ENCODE peak calls at places on chromosomes 12 and 14, in ten cellular contexts. D is epithelial cell of esophagus; E is activated CD4-positive, CD25-positive, alpha-beta regulatory T cell treated with anti-CD3 and anti-CD28 coated beads, Interleukin-2, amount 50 U/mL, for 72 hours; K is fibroblast of pulmonary artery; V is effector memory CD4-positive, alpha-beta T cell; Z is progenitor cell of endocrine pancreas; G is amygdala; O is stimulated activated CD8-positive, alpha-beta memory T cell treated with anti-CD3 and anti-CD28 coated beads, Interleukin-4, amount 100 ng/mL, for 24 hours; U is stimulated activated effector memory CD8-positive, alpha-beta T cell treated with anti-CD3 and anti-CD28 coated beads, Interleukin-12 subunit alpha, Interleukin-12 subunit beta, amount 100 ng/mL, for 72 hours; Y is NCI-H446. B is an unnamed sample.
A peak's percentile ranks its signal among the peaks of the same experiment; 100 is the strongest.

GRCh38 chr12:118549506-118550109 is 173.3 kb downstream of the SUDS3 start:
- DNase-seq in G (no peak), K (no peak), U (no peak), O (no peak), Z (no peak), Y (no peak), V (no peak), D (no peak), E (no peak), B (no peak)

GRCh38 chr14:26381405-26381804 is 216.4 kb downstream of the NOVA1 start:
- DNase-seq in O (no peak), K (no peak), Z (no peak), D (no peak), G (no peak), V (no peak), E (no peak), Y (no peak), U (no peak), B (no peak)

GRCh38 chr14:72049462-72049861 is 117.2 kb downstream of the RGS6 start:
- DNase-seq in Z (no peak), D (peak; percentile 30), Y (no peak), V (no peak), G (no peak), U (peak; percentile 3), E (no peak), O (no peak), K (no peak), B (no peak)

GRCh38 chr12:11534064-11534463 is 115.4 kb upstream of the ETV6 start:
- DNase-seq in O (no peak), Z (no peak), Y (no peak), V (no peak), G (no peak), U (no peak), E (no peak), K (no peak), D (no peak), B (no peak)

GRCh38 chr14:41636492-41637392 is 30.1 kb downstream of the LRFN5 start:
- DNase-seq in U (no peak), K (no peak), D (no peak), E (no peak), Y (no peak), V (no peak), O (no peak), G (no peak), Z (no peak), B (no peak)

GRCh38 chr12:69792533-69792932 is 32.5 kb upstream of the MYRFL start:
- DNase-seq in K (no peak), O (no peak), U (no peak), Y (no peak), Z (no peak), E (no peak), V (no peak), G (no peak), D (no peak), B (no peak)

GRCh38 chr14:104799657-104800599 is 973 bp upstream of the ZBTB42 start:
- DNase-seq in O (peak; percentile 78), V (peak; percentile 69), K (peak; percentile 73), U (no peak), G (peak; percentile 46), Z (peak; percentile 84), Y (peak; percentile 62), E (peak; percentile 74), D (peak; percentile 82), B (peak; percentile 75)

GRCh38 chr12:66137937-66138336 is 7.4 kb upstream of the LLPH start:
- DNase-seq in D (peak; percentile 43), V (no peak), E (no peak), G (no peak), Z (no peak), U (no peak), Y (no peak), O (no peak), K (no peak), B (no peak)